ENCODE peak calls at places on chromosomes 2 and 18, in seven cellular contexts. L, S, H, X, M, O and Q are unnamed samples.

GRCh38 chr18:43420950-43421349 is 143.7 kb upstream of the SYT4 start:
- DNase-seq in L (no peak), S (no peak), H (no peak), X (no peak), M (no peak), O (no peak), Q (no peak)

GRCh38 chr2:239109041-239109915 is 261.4 kb downstream of the TWIST2 start:
- DNase-seq in L (peak; percentile 11), S (no peak), H (no peak), X (no peak), M (no peak), O (peak; percentile 87), Q (no peak)

GRCh38 chr2:85711578-85712060 is 17.5 kb downstream of the GNLY start:
- DNase-seq in L (no peak), S (no peak), H (no peak), X (no peak), M (no peak), O (no peak), Q (no peak)

GRCh38 chr2:70831861-70832260 is 3.8 kb downstream of the CD207 start:
- DNase-seq in L (no peak), S (no peak), H (no peak), X (no peak), M (no peak), O (no peak), Q (no peak)

GRCh38 chr18:47519706-47520105 is 268.2 kb upstream of the SKOR2 start:
- DNase-seq in L (no peak), S (no peak), H (no peak), X (no peak), M (no peak), O (no peak), Q (no peak)

GRCh38 chr18:23643815-23644214 is 18.9 kb downstream of the ANKRD29 start:
- DNase-seq in L (no peak), S (no peak), H (no peak), X (no peak), M (no peak), O (no peak), Q (no peak)

GRCh38 chr2:178277741-178278197 is 83.5 kb downstream of the OSBPL6 start:
- DNase-seq in L (no peak), S (no peak), H (peak; percentile 15), X (no peak), M (no peak), O (no peak), Q (peak; percentile 27)

GRCh38 chr2:23656597-23656973 is 270.3 kb downstream of the ATAD2B start:
- DNase-seq in L (peak; percentile 62), S (no peak), H (no peak), X (no peak), M (no peak), O (no peak), Q (no peak)

GRCh38 chr2:42809131-42809875 is 16.9 kb upstream of the HAAO start:
- DNase-seq in L (no peak), S (no peak), H (peak; percentile 84), X (no peak), M (no peak), O (peak; percentile 68), Q (no peak)

GRCh38 chr2:225040862-225041209 is 1.4 kb downstream of the DOCK10 start:
- DNase-seq in L (no peak), S (no peak), H (peak; percentile 22), X (no peak), M (no peak), O (peak; percentile 54), Q (no peak)

GRCh38 chr18:39945076-39945475 is 2010.0 kb upstream of the PIK3C3 start:
- DNase-seq in L (no peak), S (no peak), H (no peak), X (no peak), M (no peak), O (no peak), Q (no peak)

GRCh38 chr18:79388043-79388442 is 7.7 kb upstream of the NFATC1 start:
- DNase-seq in L (no peak), S (no peak), H (no peak), X (no peak), M (no peak), O (no peak), Q (no peak)

GRCh38 chr2:108106746-108107145 is 120.4 kb downstream of the SLC5A7 start:
- DNase-seq in L (no peak), S (no peak), H (no peak), X (no peak), M (no peak), O (no peak), Q (no peak)

GRCh38 chr2:53896864-53897263 is 37.1 kb upstream of the GPR75 start:
- DNase-seq in L (peak; percentile 47), S (peak; percentile 10), H (peak; percentile 63), X (peak; percentile 46), M (no peak), O (no peak), Q (no peak)

GRCh38 chr2:241996100-241996499 is 126.6 kb downstream of the RTP5 start:
- DNase-seq in L (no peak), S (no peak), H (no peak), X (no peak), M (no peak), O (no peak), Q (no peak)

DNA sequence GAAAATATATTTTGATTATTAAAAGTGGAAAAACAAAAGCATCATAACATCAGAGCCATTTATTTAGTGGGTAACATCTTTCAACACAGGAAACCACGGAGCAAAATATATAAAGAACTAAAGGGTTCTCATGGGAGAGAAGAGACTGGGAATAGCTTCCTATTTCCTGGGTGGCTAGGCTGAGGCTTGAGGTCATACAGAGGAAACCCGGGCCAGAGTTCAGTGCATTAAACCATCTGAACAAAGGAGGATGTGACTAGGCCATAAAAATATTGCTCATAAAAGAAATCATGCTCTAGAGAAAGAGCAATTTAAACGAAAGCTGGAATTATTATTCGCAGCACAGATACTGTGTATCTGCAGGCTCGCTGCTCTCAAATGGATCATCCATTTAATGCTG is 83.4 kb downstream of the GALNT14 start:
- DNase-seq in L (no peak), S (no peak), H (no peak), X (no peak), M (no peak), O (no peak), Q (no peak)
- TF ChIP-seq CTCF in L (no peak), S (no peak), H (no peak), X (no peak), M (no peak), O (no peak), Q (no peak)

DNA sequence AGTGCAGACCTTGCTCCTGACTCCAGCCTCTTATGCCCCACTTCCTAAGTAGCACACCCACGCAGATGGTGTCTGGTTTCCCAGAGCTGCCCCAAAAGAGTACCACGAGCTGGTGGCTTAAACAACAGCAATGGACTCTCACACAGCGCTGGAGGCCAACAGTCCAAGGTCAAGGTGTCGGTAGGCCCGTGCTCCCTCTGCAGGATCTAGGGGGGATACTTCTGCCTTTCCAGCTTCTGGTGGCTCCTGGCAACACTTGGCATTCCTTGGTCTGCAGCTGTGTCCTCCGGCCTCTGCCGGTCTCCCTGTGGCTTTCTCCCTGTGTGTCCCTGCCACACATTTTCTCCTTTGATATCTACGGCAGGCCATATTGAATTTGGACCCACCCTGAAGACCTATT is 99.0 kb downstream of the TSHZ1 start:
- DNase-seq in L (no peak), S (no peak), H (no peak), X (no peak), M (no peak), O (no peak), Q (no peak)
- TF ChIP-seq CTCF in L (no peak), S (no peak), H (no peak), X (no peak), M (no peak), O (no peak), Q (no peak)

GRCh38 chr18:51563401-51563800 is 365.9 kb upstream of the MEX3C start:
- DNase-seq in L (no peak), S (no peak), H (no peak), X (no peak), M (no peak), O (no peak), Q (no peak)
- TF ChIP-seq CTCF in L (no peak), S (no peak), H (no peak), X (no peak), M (no peak), O (no peak), Q (no peak)

GRCh38 chr2:215958231-215958630 is 55.1 kb downstream of the MREG start:
- DNase-seq in L (no peak), S (peak; percentile 68), H (no peak), X (peak; percentile 32), M (no peak), O (no peak), Q (no peak)

GRCh38 chr2:215960825-215961224 is 52.5 kb downstream of the MREG start:
- DNase-seq in L (no peak), S (no peak), H (no peak), X (no peak), M (no peak), O (no peak), Q (peak; percentile 19)

GRCh38 chr2:215965532-215966152 is 47.7 kb downstream of the MREG start:
- DNase-seq in L (no peak), S (no peak), H (no peak), X (no peak), M (no peak), O (no peak), Q (no peak)

GRCh38 chr2:215966274-215966673 is 47.1 kb downstream of the MREG start:
- DNase-seq in L (no peak), S (no peak), H (no peak), X (no peak), M (no peak), O (no peak), Q (no peak)

DNA sequence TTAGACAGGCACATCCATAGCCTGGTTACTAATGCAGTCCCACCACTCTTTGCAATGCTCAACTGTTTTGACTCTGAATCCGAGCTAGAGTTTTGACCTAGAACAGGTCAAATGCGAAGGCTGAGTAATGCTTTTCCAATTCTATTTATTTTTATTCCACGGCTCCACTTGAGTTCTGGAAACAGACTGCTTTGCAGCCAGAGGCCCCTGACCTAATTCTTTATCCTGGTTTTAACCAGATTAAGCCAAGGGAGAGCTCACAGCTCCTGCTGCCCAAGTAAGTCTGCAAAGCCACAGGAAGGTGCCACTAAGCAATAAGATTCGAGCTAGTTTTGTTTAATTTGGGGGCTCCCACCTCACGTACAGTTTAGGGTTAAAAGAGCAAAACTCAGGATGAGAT is 51.4 kb downstream of the MREG start:
- DNase-seq in L (no peak), S (no peak), H (no peak), X (no peak), M (no peak), O (peak; percentile 65), Q (no peak)
- TF ChIP-seq CTCF in L (no peak), S (no peak), H (no peak), X (no peak), M (no peak), O (no peak), Q (no peak)

GRCh38 chr2:235779444-235779896 is 285.6 kb downstream of the AGAP1 start:
- DNase-seq in L (peak; percentile 65), S (peak; percentile 16), H (peak; percentile 60), X (peak; percentile 45), M (peak; percentile 37), O (peak; percentile 89), Q (peak; percentile 85)
- TF ChIP-seq CTCF in L (peak; percentile 93), S (peak; percentile 95), H (peak; percentile 92), X (peak; percentile 93), M (peak; percentile 82), O (peak; percentile 62), Q (peak; percentile 91)

GRCh38 chr2:201795608-201796477 is 10.5 kb upstream of the CDK15 start:
- DNase-seq in L (peak; percentile 70), S (no peak), H (peak; percentile 73), X (peak; percentile 50), M (peak; percentile 35), O (no peak), Q (peak; percentile 52)
- TF ChIP-seq CTCF in L (peak; percentile 84), S (peak; percentile 82), H (peak; percentile 84), X (peak; percentile 68), M (peak; percentile 60), O (peak; percentile 67), Q (peak; percentile 77)

GRCh38 chr2:11805920-11806319 is 59.5 kb downstream of the LPIN1 start:
- DNase-seq in L (no peak), S (no peak), H (no peak), X (no peak), M (no peak), O (peak; percentile 46), Q (no peak)
- TF ChIP-seq CTCF in L (no peak), S (no peak), H (no peak), X (no peak), M (no peak), O (no peak), Q (no peak)